ENCODE peak calls at places on chromosomes 1 and 21, in nine cellular contexts. X is GM23338, R is mammary epithelial cell, B is uterus, U is AG09319, K is bronchial epithelial cell, Q is neural progenitor cell, C is neural crest cell, F is psoas muscle. I is an unnamed sample.

GRCh38 chr1:30872033-30872947 is 36.3 kb downstream of the SDC3 start:
- DNase-seq in X (no peak), F (no peak), Q (no peak), U (no peak), R (peak; percentile 41), C (no peak), B (no peak), K (no peak), I (no peak)

GRCh38 chr1:182890927-182891610 is 51.9 kb downstream of the DHX9 start:
- DNase-seq in C (no peak), Q (no peak), R (no peak), K (no peak), U (no peak), B (no peak), X (peak; percentile 50), F (no peak), I (no peak)

GRCh38 chr1:156388814-156389137 is 19.8 kb downstream of the RHBG start:
- DNase-seq in K (no peak), F (no peak), R (no peak), B (no peak), U (no peak), C (no peak), Q (no peak), X (no peak), I (no peak)

GRCh38 chr1:179968994-179969919 is 14.6 kb downstream of the CEP350 start:
- DNase-seq in R (no peak), U (no peak), Q (no peak), X (no peak), B (no peak), K (no peak), C (no peak), F (no peak), I (no peak)

GRCh38 chr1:23168079-23168461 is 586 bp downstream of the LUZP1 start:
- DNase-seq in Q (no peak), C (peak; percentile 25), U (no peak), F (peak; percentile 69), X (no peak), K (no peak), B (peak; percentile 32), R (no peak), I (peak; percentile 87)

GRCh38 chr1:212315907-212316306 is 30.7 kb downstream of the PPP2R5A start:
- DNase-seq in C (no peak), F (no peak), X (peak; percentile 78), Q (peak; percentile 34), R (peak; percentile 34), K (peak; percentile 43), B (no peak), U (no peak), I (no peak)

GRCh38 chr1:100141192-100141591 is 8.2 kb downstream of the TRMT13 start:
- DNase-seq in F (no peak), Q (no peak), B (no peak), C (no peak), K (no peak), X (no peak), U (no peak), R (no peak), I (no peak)

GRCh38 chr1:177274687-177275211 is 104.0 kb downstream of the BRINP2 start:
- DNase-seq in U (peak; percentile 54), B (peak; percentile 28), R (peak; percentile 18), X (no peak), K (no peak), C (no peak), F (peak; percentile 59), Q (no peak), I (no peak)

GRCh38 chr1:27356628-27357280 is 10.0 kb downstream of the MAP3K6 start:
- DNase-seq in R (no peak), Q (peak; percentile 45), F (no peak), K (peak; percentile 53), X (peak; percentile 71), U (no peak), C (no peak), B (no peak), I (peak; percentile 56)

GRCh38 chr1:234958066-234958701 is 170.5 kb downstream of the TOMM20 start:
- DNase-seq in X (peak; percentile 34), K (no peak), Q (no peak), U (no peak), C (no peak), R (no peak), B (no peak), F (no peak), I (no peak)

GRCh38 chr21:42159560-42160110 is 59.3 kb upstream of the ABCG1 start:
- DNase-seq in K (no peak), U (no peak), B (no peak), C (no peak), Q (no peak), X (no peak), F (no peak), R (no peak), I (no peak)

GRCh38 chr1:20578721-20579380 is 10.0 kb upstream of the CDA start:
- DNase-seq in B (no peak), R (peak; percentile 68), F (no peak), X (no peak), K (no peak), Q (no peak), U (no peak), C (no peak), I (no peak)

GRCh38 chr1:145720556-145720877 is 1.2 kb downstream of the CD160 start:
- DNase-seq in X (peak; percentile 42), R (peak; percentile 70), C (no peak), B (no peak), F (no peak), U (peak; percentile 20), Q (no peak), K (peak; percentile 82), I (no peak)

GRCh38 chr1:108200627-108201106 is 524 bp upstream of the SLC25A24 start:
- DNase-seq in F (peak; percentile 38), B (peak; percentile 22), U (peak; percentile 25), X (peak; percentile 35), Q (peak; percentile 35), C (no peak), K (peak; percentile 88), R (peak; percentile 79), I (peak; percentile 67)

GRCh38 chr1:210339500-210339899 is 10.8 kb downstream of the HHAT start:
- DNase-seq in Q (no peak), R (no peak), F (no peak), U (no peak), K (no peak), X (no peak), C (no peak), B (no peak), I (no peak)

GRCh38 chr1:229971141-229971540 is 95.9 kb upstream of the GALNT2 start:
- DNase-seq in U (no peak), X (no peak), F (no peak), Q (no peak), K (no peak), R (no peak), C (no peak), B (no peak), I (no peak)

GRCh38 chr1:229973297-229973612 is 93.8 kb upstream of the GALNT2 start:
- DNase-seq in B (no peak), F (no peak), Q (no peak), U (no peak), X (no peak), C (no peak), R (no peak), K (no peak), I (no peak)

GRCh38 chr1:229975047-229975446 is 92.0 kb upstream of the GALNT2 start:
- DNase-seq in Q (no peak), R (no peak), F (no peak), C (no peak), X (no peak), B (no peak), K (no peak), U (no peak), I (no peak)

GRCh38 chr1:229970714-229971113 is 96.3 kb upstream of the GALNT2 start:
- DNase-seq in X (no peak), C (no peak), K (no peak), U (no peak), B (no peak), Q (no peak), R (peak; percentile 16), F (no peak), I (no peak)

GRCh38 chr1:229972600-229973296 is 94.3 kb upstream of the GALNT2 start:
- DNase-seq in C (no peak), U (no peak), K (no peak), Q (peak; percentile 48), B (no peak), F (no peak), X (peak; percentile 73), R (no peak), I (peak; percentile 8)
- TF ChIP-seq CTCF in C (peak; percentile 31), U (peak; percentile 5), K (peak; percentile 19), Q (peak; percentile 56), B (no peak), F (peak; percentile 7), X (peak; percentile 71), R (peak; percentile 25), I (peak; percentile 21)

DNA sequence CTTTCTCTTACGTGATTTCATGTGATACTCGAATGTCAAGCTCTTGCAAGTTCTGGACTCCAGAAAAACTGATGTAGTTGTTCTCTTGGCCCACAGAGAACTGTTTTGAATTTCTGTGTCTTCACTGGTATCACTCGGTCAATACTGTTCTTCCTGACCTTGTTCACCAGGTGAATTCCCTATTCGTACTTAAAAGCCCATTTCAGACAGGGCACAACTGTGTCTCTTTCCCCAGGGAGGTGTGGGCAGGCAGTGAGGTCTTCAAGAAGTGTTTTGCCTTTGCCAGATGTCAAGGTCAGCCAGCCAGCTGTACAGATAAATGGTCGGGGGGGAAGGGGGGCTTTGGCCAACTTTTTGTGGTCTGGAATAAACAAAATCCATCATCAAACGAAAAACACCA is 27.5 kb upstream of the ZC3H12A start:
- DNase-seq in F (no peak), B (no peak), U (no peak), C (no peak), X (no peak), Q (no peak), K (no peak), R (no peak), I (no peak)
- TF ChIP-seq CTCF in F (no peak), B (no peak), U (no peak), C (no peak), X (no peak), Q (no peak), K (no peak), R (no peak), I (no peak)

DNA sequence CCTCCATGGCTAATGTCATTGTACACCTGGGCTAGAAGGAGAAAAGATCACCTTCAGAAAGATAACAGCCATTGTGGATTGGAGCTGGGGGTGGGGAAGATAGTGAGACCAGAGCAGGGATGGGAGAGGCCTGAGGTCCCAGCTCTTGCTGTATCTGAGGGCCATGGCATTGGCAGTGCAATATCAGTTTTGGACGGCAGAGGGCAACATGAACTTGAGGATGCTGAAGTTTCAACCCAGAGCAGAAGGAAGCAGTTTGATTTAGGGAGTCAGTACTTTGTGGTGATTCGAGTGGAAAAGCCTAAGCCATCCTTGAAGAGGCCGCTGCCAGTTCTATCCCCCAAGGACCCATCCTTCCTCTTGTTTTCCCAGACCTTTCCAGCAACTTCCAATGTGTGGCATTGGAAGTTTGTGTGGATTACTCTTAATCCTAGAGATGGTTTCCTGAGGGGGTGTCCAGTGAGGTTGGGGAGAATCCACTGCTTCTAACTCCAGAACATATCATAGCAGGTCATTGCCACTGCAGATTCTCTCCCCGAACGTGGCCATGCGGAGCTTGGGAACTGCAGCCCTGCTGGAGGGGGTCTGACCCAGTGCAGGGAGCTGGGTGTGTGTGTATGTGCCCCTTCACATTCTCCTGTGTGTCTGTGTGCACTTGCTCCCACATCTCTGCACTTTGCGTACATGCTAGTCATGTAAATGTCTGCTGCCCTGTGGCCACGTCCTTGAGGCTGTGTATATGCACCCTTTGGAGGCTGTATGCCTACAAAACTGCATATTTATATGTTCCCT is 24.1 kb downstream of the SLC26A9 start:
- DNase-seq in K (peak; percentile 75), U (peak; percentile 56), F (peak; percentile 86), Q (peak; percentile 74), R (peak; percentile 66), X (peak; percentile 90), C (peak; percentile 82), B (peak; percentile 75), I (peak; percentile 79)
- TF ChIP-seq CTCF in K (peak; percentile 87), U (peak; percentile 95), F (peak; percentile 93), Q (peak; percentile 74), R (peak; percentile 93), X (peak; percentile 88), C (peak; percentile 85), B (peak; percentile 72), I (peak; percentile 81)

GRCh38 chr1:14128096-14128495 is 428.1 kb downstream of the PRDM2 start:
- DNase-seq in F (no peak), X (no peak), Q (no peak), U (no peak), C (no peak), B (no peak), R (no peak), K (peak; percentile 39), I (no peak)
- TF ChIP-seq CTCF in F (no peak), X (no peak), Q (no peak), U (no peak), C (no peak), B (no peak), R (peak; percentile 26), K (no peak), I (no peak)